ENCODE peak calls at places on chromosomes 1 and 21, in ten cellular contexts. J is GM12878, C is A549, Z is adrenal gland, A is K562, Q is heart left ventricle, T is endothelial cell of umbilical vein, B is suprapubic skin, L is esophagus squamous epithelium, S is uterus. D is an unnamed sample.

GRCh38 chr1:225191199-225191753 is 236.6 kb downstream of the LBR start:
- DNase-seq in S (no peak), J (no peak), C (no peak), T (no peak), Z (no peak), Q (no peak), A (no peak), L (no peak), B (no peak), D (no peak)

GRCh38 chr1:62398377-62398776 is 38.5 kb upstream of the USP1 start:
- DNase-seq in A (no peak), L (no peak), B (no peak), C (no peak), Z (no peak), J (no peak), S (no peak), Q (no peak), T (no peak), D (no peak)

GRCh38 chr21:32519945-32520884 is 65.1 kb downstream of the TCP10L start:
- DNase-seq in C (no peak), S (no peak), B (no peak), Q (no peak), T (peak), A (no peak), J (no peak), Z (no peak), L (no peak), D (peak)

GRCh38 chr1:203769505-203770343 is 4.7 kb downstream of the LAX1 start:
- DNase-seq in A (peak), B (peak), L (no peak), Q (peak), S (peak), C (peak), T (peak), J (no peak), Z (peak), D (peak)

GRCh38 chr1:201357636-201358348 is 19.7 kb downstream of the TNNT2 start:
- DNase-seq in Z (no peak), T (no peak), C (no peak), Q (no peak), J (no peak), S (no peak), B (peak), A (no peak), L (no peak), D (no peak)

GRCh38 chr1:172125812-172126430 is 284.6 kb downstream of the DNM3 start:
- DNase-seq in J (no peak), L (no peak), T (no peak), Z (no peak), Q (no peak), A (no peak), C (no peak), B (no peak), S (no peak), D (no peak)

GRCh38 chr1:207863893-207864535 is 46.9 kb downstream of the CD34 start:
- DNase-seq in B (no peak), Z (no peak), S (no peak), L (no peak), J (peak), Q (no peak), A (no peak), C (no peak), T (peak), D (no peak)

GRCh38 chr21:25636727-25637126 is 2.3 kb upstream of the JAM2 start:
- DNase-seq in S (no peak), Z (no peak), B (no peak), T (no peak), A (no peak), Q (no peak), C (no peak), J (no peak), L (no peak), D (no peak)

GRCh38 chr1:38455829-38456563 is 403.6 kb downstream of the RRAGC start:
- DNase-seq in L (no peak), J (no peak), B (no peak), Q (no peak), C (no peak), S (no peak), Z (no peak), A (no peak), T (peak), D (no peak)

GRCh38 chr1:200090252-200091159 is 63.0 kb downstream of the NR5A2 start:
- DNase-seq in Z (no peak), Q (no peak), L (no peak), C (peak), T (peak), B (no peak), S (no peak), A (no peak), J (no peak), D (no peak)

GRCh38 chr1:210292276-210292851 is 36.3 kb upstream of the HHAT start:
- DNase-seq in Q (peak), L (no peak), T (peak), B (peak), J (no peak), S (peak), A (peak), C (peak), Z (peak), D (peak)

GRCh38 chr1:222225171-222225570 is 322.7 kb downstream of the HHIPL2 start:
- DNase-seq in S (no peak), L (no peak), T (no peak), Z (no peak), J (no peak), B (no peak), A (no peak), Q (no peak), C (no peak), D (no peak)

GRCh38 chr1:55399385-55399784 is 184.2 kb upstream of the USP24 start:
- DNase-seq in B (no peak), Q (no peak), S (no peak), Z (no peak), A (no peak), J (no peak), T (peak), L (no peak), C (no peak), D (no peak)

GRCh38 chr1:215143497-215143896 is 61.0 kb downstream of the KCNK2 start:
- DNase-seq in S (no peak), L (no peak), B (no peak), Z (no peak), Q (no peak), C (no peak), T (no peak), A (no peak), J (no peak), D (no peak)

GRCh38 chr1:215151841-215152240 is 69.3 kb downstream of the KCNK2 start:
- DNase-seq in L (no peak), S (no peak), J (no peak), T (no peak), C (no peak), A (no peak), B (no peak), Z (no peak), Q (no peak), D (no peak)

GRCh38 chr1:215147024-215147423 is 64.5 kb downstream of the KCNK2 start:
- DNase-seq in C (no peak), S (no peak), T (no peak), B (no peak), Q (no peak), L (no peak), A (no peak), Z (no peak), J (no peak), D (no peak)

GRCh38 chr1:215141460-215141859 is 58.9 kb downstream of the KCNK2 start:
- DNase-seq in C (no peak), S (no peak), A (no peak), L (no peak), J (no peak), T (no peak), Z (no peak), B (no peak), Q (no peak), D (no peak)

DNA sequence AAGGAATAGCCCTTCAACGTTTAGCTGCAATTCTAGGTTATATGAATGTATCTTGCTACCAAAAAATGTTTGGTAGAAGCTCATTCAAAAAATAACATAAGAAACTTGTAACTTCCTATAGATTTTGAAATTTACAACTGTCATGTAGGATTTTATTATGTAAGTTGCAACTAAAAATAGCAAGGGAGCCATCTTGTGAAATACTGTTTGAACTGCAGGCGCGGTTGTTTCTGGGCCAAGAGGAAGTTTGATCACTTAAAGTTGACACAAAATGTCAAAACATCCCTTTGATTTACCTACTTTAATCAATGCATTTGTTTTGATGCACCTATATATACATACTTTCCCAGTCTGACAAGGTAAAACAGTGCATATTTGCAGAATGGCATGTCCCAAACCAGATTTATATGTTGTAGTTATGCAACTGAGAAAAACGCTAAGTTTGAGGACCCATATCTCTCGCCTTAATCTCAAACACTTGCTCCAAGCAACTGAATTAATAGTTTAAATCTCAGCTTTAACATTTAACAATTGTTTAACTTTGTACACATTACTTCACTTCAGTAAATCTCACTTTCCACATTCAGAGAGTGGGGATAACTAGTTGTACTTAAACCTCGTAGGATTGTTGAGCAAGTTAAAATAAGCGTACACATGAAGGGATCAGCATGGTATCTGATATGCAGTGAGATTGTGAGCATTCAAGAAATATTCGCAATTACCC is 63.9 kb downstream of the KCNK2 start:
- DNase-seq in Q (no peak), S (no peak), A (no peak), C (no peak), J (no peak), L (no peak), B (no peak), T (peak), Z (no peak), D (no peak)
- TF ChIP-seq CTCF in Q (no peak), S (peak), A (peak), C (peak), J (peak), L (peak), B (peak), T (peak), Z (peak), D (no peak)

DNA sequence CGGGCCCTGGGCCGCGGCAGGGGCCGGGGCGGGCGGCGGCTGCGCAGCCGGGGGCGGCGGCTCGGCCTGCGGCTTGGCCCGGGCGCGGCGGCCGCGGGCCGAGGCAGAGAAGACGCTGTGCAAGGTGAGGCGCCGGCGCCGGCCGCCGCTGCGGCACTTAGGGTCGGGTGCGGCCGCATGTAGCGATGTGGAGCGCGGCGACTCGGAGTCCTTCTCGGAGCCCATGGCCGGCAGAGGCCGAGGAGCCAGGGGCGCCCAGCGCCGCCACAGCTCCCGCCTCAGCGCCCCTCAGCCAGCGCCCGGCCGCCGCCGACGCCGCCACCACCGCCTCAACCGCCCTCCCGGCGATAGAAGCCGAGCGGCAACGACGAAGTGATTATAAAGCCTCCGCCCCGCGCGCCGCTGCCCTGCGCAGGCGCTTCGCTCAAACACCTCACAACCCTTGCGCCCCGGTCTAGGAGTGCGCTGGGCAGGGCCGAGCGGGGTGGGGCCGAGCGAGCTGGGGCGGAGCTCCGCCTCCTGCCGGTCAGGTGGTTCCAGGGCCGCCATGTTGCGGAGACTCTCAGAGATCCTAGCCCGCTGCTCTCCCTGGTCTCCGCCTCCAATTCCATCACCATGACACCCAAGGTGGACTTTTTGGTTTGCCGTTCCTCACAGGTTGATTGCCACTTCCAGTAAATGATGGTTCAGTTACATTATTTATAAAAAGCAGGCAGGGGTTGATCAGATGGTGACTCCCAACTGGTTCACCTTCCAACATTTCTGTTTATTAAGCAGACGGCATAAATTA is at the start of gene RNF19B:
- DNase-seq in T (peak), J (peak), L (peak), Z (peak), S (peak), Q (peak), C (peak), B (peak), A (peak), D (peak)
- TF ChIP-seq POLR2A in T (peak), J (peak), L (no peak), Z (peak), S (peak), Q (peak), C (peak), B (peak), A (peak), D (no peak)

GRCh38 chr21:46634966-46635323 is 529 bp upstream of the PRMT2 start:
- DNase-seq in S (no peak), B (no peak), Q (peak), L (no peak), A (no peak), C (peak), T (peak), Z (no peak), J (peak), D (no peak)
- TF ChIP-seq CTCF in S (peak), B (peak), Q (peak), L (no peak), A (peak), C (no peak), T (peak), Z (no peak), J (peak), D (no peak)

GRCh38 chr21:42614811-42615342 is 38.5 kb upstream of the PDE9A start:
- DNase-seq in Z (no peak), B (peak), T (no peak), Q (no peak), L (no peak), J (no peak), A (no peak), S (no peak), C (peak), D (peak)
- TF ChIP-seq POLR2A in Z (no peak), B (no peak), T (no peak), Q (no peak), L (no peak), J (no peak), A (no peak), S (no peak), C (no peak), D (no peak)

DNA sequence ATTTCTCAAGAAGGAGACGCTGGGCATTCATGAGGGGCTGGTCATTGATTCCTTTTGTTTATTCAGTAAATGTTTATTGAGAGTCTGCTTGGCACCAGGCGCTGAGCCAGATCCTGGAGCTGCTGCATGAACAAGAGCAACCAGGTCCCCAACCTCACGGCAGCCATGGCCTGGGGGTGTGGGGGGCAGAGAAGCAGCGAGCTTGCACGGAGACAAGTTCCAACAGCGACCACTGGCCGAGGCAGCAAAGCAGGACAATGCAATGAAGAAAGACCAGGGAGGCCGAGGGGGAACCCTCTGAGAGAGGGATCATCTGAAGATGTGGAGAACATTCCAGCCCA is 7.5 kb downstream of the KCNAB2 start:
- DNase-seq in J (no peak), B (no peak), Z (no peak), L (no peak), A (no peak), C (no peak), T (no peak), Q (no peak), S (no peak), D (no peak)
- TF ChIP-seq CTCF in J (no peak), B (no peak), Z (no peak), L (no peak), A (no peak), C (no peak), T (no peak), Q (no peak), S (no peak), D (no peak)

GRCh38 chr1:211942583-211942982 is 92.8 kb downstream of the INTS7 start:
- DNase-seq in B (no peak), T (no peak), S (no peak), Q (no peak), Z (no peak), A (no peak), L (no peak), J (no peak), C (no peak), D (no peak)
- TF ChIP-seq POLR2A in B (no peak), T (no peak), S (no peak), Q (no peak), Z (no peak), A (no peak), L (no peak), J (no peak), C (no peak), D (no peak)

DNA sequence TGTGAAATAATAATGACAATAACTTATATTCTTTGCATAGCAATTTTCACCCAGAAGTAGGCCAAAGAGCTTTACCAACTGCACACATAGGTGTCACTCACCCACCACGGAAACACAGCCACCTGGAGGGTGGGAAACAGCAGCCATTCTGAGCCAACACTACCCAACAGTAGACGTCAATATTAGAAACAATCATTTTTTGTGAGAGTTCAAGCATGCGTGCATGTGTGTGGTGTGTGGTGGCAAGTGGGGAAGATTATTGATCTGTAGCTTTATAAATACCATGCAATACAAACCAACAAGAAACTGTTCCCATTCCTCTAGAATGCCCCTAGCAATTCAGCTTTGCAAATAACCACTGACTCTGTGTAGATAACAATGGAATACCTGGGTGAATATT is 19.1 kb downstream of the PROX1 start:
- DNase-seq in J (no peak), C (no peak), Q (no peak), Z (no peak), B (no peak), T (no peak), S (no peak), A (no peak), L (no peak), D (no peak)
- TF ChIP-seq CTCF in J (no peak), C (no peak), Q (no peak), Z (no peak), B (no peak), T (no peak), S (no peak), A (no peak), L (no peak), D (no peak)

GRCh38 chr1:99691175-99691574 is 45.3 kb downstream of the PALMD start:
- DNase-seq in C (no peak), Z (no peak), L (no peak), A (no peak), B (no peak), S (no peak), J (no peak), Q (no peak), T (peak), D (no peak)
- TF ChIP-seq POLR2A in C (no peak), Z (no peak), L (no peak), A (no peak), B (no peak), S (no peak), J (no peak), Q (no peak), T (peak), D (no peak)